ENCODE peak calls at places on chromosomes 6 and 20, in four cellular contexts. C is NCI-H2171 treated with DMSO at 0.1 percent for 48 hours, Q is foreskin melanocyte, B is H7. U is an unnamed sample.

GRCh38 chr6:43716099-43716498 is 28.5 kb upstream of the MRPS18A start:
- DNase-seq in C (peak), Q (no peak), B (peak), U (no peak)

GRCh38 chr6:80658926-80659325 is 552.5 kb downstream of the BCKDHB start:
- DNase-seq in C (no peak), Q (no peak), B (no peak), U (no peak)

GRCh38 chr6:38193486-38194281 is 374.2 kb downstream of the ZFAND3 start:
- DNase-seq in C (no peak), Q (no peak), B (no peak), U (no peak)

GRCh38 chr6:158149641-158150040 is 18.4 kb downstream of the SERAC1 start:
- DNase-seq in C (peak), Q (no peak), B (no peak), U (no peak)

GRCh38 chr20:22430154-22430745 is 154.1 kb downstream of the FOXA2 start:
- DNase-seq in C (no peak), Q (no peak), B (peak), U (no peak)

GRCh38 chr20:652611-653109 is 340 bp downstream of the SRXN1 start:
- DNase-seq in C (no peak), Q (no peak), B (no peak), U (no peak)

GRCh38 chr20:13017235-13017634 is 8.5 kb downstream of the SPTLC3 start:
- DNase-seq in C (no peak), Q (no peak), B (no peak), U (no peak)

GRCh38 chr6:146041282-146041681 is 12.4 kb downstream of the GRM1 start:
- DNase-seq in C (peak), Q (no peak), B (peak), U (no peak)

GRCh38 chr6:106125925-106126435 is 39.8 kb downstream of the PRDM1 start:
- DNase-seq in C (no peak), Q (no peak), B (no peak), U (no peak)

GRCh38 chr6:162363757-162364156 is 363.8 kb downstream of the PRKN start:
- DNase-seq in C (no peak), Q (no peak), B (no peak), U (no peak)

GRCh38 chr20:35467339-35468224 is 12.2 kb downstream of the CEP250 start:
- DNase-seq in C (no peak), Q (no peak), B (no peak), U (no peak)

GRCh38 chr20:12237772-12238171 is 320.1 kb downstream of the BTBD3 start:
- DNase-seq in C (no peak), Q (peak), B (no peak), U (no peak)

GRCh38 chr20:32034581-32035397 is 17.3 kb upstream of the HCK start:
- DNase-seq in C (peak), Q (no peak), B (no peak), U (no peak)

GRCh38 chr20:46317685-46318177 is 9.4 kb upstream of the CDH22 start:
- DNase-seq in C (no peak), Q (no peak), B (no peak), U (no peak)

GRCh38 chr6:105192707-105193465 is 13.1 kb upstream of the POPDC3 start:
- DNase-seq in C (no peak), Q (peak), B (no peak), U (no peak)

GRCh38 chr6:139175389-139175788 is 40.5 kb downstream of the HECA start:
- DNase-seq in C (no peak), Q (no peak), B (no peak), U (no peak)

GRCh38 chr6:24935753-24936152 is at the start of gene RIPOR2:
- DNase-seq in C (no peak), Q (no peak), B (peak), U (peak)

GRCh38 chr6:23775127-23775526 is 350.9 kb upstream of the NRSN1 start:
- DNase-seq in C (no peak), Q (no peak), B (peak), U (no peak)

GRCh38 chr6:101290346-101290745 is 103.2 kb upstream of the GRIK2 start:
- DNase-seq in C (no peak), Q (no peak), B (no peak), U (no peak)

GRCh38 chr6:88119769-88120168 is 46.4 kb downstream of the CNR1 start:
- DNase-seq in C (peak), Q (no peak), B (peak), U (no peak)

GRCh38 chr20:38153011-38153329 is 12.1 kb downstream of the TGM2 start:
- DNase-seq in C (no peak), Q (no peak), B (no peak), U (no peak)

GRCh38 chr20:57928181-57928967 is 218.6 kb upstream of the PMEPA1 start:
- DNase-seq in C (no peak), Q (no peak), B (no peak), U (no peak)

GRCh38 chr6:48766349-48766748 is 655.4 kb upstream of the PTCHD4 start:
- DNase-seq in C (no peak), Q (no peak), B (no peak), U (no peak)

GRCh38 chr6:14450133-14451040 is 332.8 kb downstream of the CD83 start:
- DNase-seq in C (peak), Q (no peak), B (peak), U (no peak)

GRCh38 chr20:40564997-40565680 is 123.9 kb downstream of the MAFB start:
- DNase-seq in C (no peak), Q (no peak), B (no peak), U (no peak)

U was measured in activated B cell treated with CpG ODN at 0.5 μM for 24 hours.